ENCODE peak calls at places on chromosomes 13 and 19, in seven cellular contexts. One of them, this sample, is unnamed.

GRCh38 chr19:40571005-40571318 is 5.7 kb upstream of the SHKBP1 start:
- DNase-seq in RWPE2: no peak
- DNase-seq in fibroblast of villous mesenchyme: no peak
- DNase-seq in kidney epithelial cell: no peak
- DNase-seq in A549: no peak
- DNase-seq in GM23338: no peak
- DNase-seq in heart left ventricle: no peak
- DNase-seq in this sample: no peak

GRCh38 chr13:20525144-20525600 is 485 bp downstream of the CRYL1 start:
- DNase-seq in RWPE2: no peak
- DNase-seq in fibroblast of villous mesenchyme: peak
- DNase-seq in kidney epithelial cell: no peak
- DNase-seq in A549: no peak
- DNase-seq in GM23338: peak
- DNase-seq in heart left ventricle: peak
- DNase-seq in this sample: no peak

GRCh38 chr13:110509478-110509926 is 52.0 kb downstream of the RAB20 start:
- DNase-seq in RWPE2: no peak
- DNase-seq in fibroblast of villous mesenchyme: no peak
- DNase-seq in kidney epithelial cell: no peak
- DNase-seq in A549: no peak
- DNase-seq in GM23338: no peak
- DNase-seq in heart left ventricle: no peak
- DNase-seq in this sample: no peak

GRCh38 chr19:7986321-7987083 is 18.9 kb downstream of the ELAVL1 start:
- DNase-seq in RWPE2: no peak
- DNase-seq in fibroblast of villous mesenchyme: peak
- DNase-seq in kidney epithelial cell: peak
- DNase-seq in A549: no peak
- DNase-seq in GM23338: no peak
- DNase-seq in heart left ventricle: no peak
- DNase-seq in this sample: peak

GRCh38 chr13:112991611-112992010 is 22.6 kb downstream of the MCF2L start:
- DNase-seq in RWPE2: no peak
- DNase-seq in fibroblast of villous mesenchyme: no peak
- DNase-seq in kidney epithelial cell: no peak
- DNase-seq in A549: no peak
- DNase-seq in GM23338: no peak
- DNase-seq in heart left ventricle: no peak
- DNase-seq in this sample: no peak

GRCh38 chr13:110641055-110642015 is 26.0 kb downstream of the NAXD start:
- DNase-seq in RWPE2: no peak
- DNase-seq in fibroblast of villous mesenchyme: peak
- DNase-seq in kidney epithelial cell: no peak
- DNase-seq in A549: no peak
- DNase-seq in GM23338: no peak
- DNase-seq in heart left ventricle: peak
- DNase-seq in this sample: no peak

GRCh38 chr13:97544041-97544765 is 110.2 kb downstream of the RAP2A start:
- DNase-seq in RWPE2: no peak
- DNase-seq in fibroblast of villous mesenchyme: peak
- DNase-seq in kidney epithelial cell: no peak
- DNase-seq in A549: no peak
- DNase-seq in GM23338: no peak
- DNase-seq in heart left ventricle: no peak
- DNase-seq in this sample: peak

GRCh38 chr13:99796175-99796819 is 175.3 kb downstream of the ZIC5 start:
- DNase-seq in RWPE2: no peak
- DNase-seq in fibroblast of villous mesenchyme: peak
- DNase-seq in kidney epithelial cell: peak
- DNase-seq in A549: no peak
- DNase-seq in GM23338: peak
- DNase-seq in heart left ventricle: no peak
- DNase-seq in this sample: peak

GRCh38 chr19:18379803-18380747 is 5.9 kb upstream of the GDF15 start:
- DNase-seq in RWPE2: no peak
- DNase-seq in fibroblast of villous mesenchyme: peak
- DNase-seq in kidney epithelial cell: no peak
- DNase-seq in A549: peak
- DNase-seq in GM23338: peak
- DNase-seq in heart left ventricle: peak
- DNase-seq in this sample: peak

GRCh38 chr19:38361633-38362075 is 12.7 kb upstream of the PSMD8 start:
- DNase-seq in RWPE2: peak
- DNase-seq in fibroblast of villous mesenchyme: peak
- DNase-seq in kidney epithelial cell: peak
- DNase-seq in A549: peak
- DNase-seq in GM23338: peak
- DNase-seq in heart left ventricle: peak
- DNase-seq in this sample: peak

GRCh38 chr13:105070452-105070851 is 1465.0 kb downstream of the EFNB2 start:
- DNase-seq in RWPE2: no peak
- DNase-seq in fibroblast of villous mesenchyme: no peak
- DNase-seq in kidney epithelial cell: no peak
- DNase-seq in A549: no peak
- DNase-seq in GM23338: no peak
- DNase-seq in heart left ventricle: no peak
- DNase-seq in this sample: no peak

GRCh38 chr13:53189162-53189561 is 160.5 kb downstream of the OLFM4 start:
- DNase-seq in RWPE2: no peak
- DNase-seq in fibroblast of villous mesenchyme: no peak
- DNase-seq in kidney epithelial cell: no peak
- DNase-seq in A549: no peak
- DNase-seq in GM23338: peak
- DNase-seq in heart left ventricle: no peak
- DNase-seq in this sample: no peak

GRCh38 chr19:3471954-3472655 is 8.2 kb downstream of the SMIM24 start:
- DNase-seq in RWPE2: no peak
- DNase-seq in fibroblast of villous mesenchyme: peak
- DNase-seq in kidney epithelial cell: no peak
- DNase-seq in A549: no peak
- DNase-seq in GM23338: no peak
- DNase-seq in heart left ventricle: no peak
- DNase-seq in this sample: no peak

GRCh38 chr13:25137624-25137892 is 34.5 kb downstream of the AMER2 start:
- DNase-seq in RWPE2: no peak
- DNase-seq in fibroblast of villous mesenchyme: no peak
- DNase-seq in kidney epithelial cell: no peak
- DNase-seq in A549: no peak
- DNase-seq in GM23338: no peak
- DNase-seq in heart left ventricle: no peak
- DNase-seq in this sample: no peak

GRCh38 chr13:37889102-37889501 is 19.5 kb upstream of the TRPC4 start:
- DNase-seq in RWPE2: no peak
- DNase-seq in fibroblast of villous mesenchyme: peak
- DNase-seq in kidney epithelial cell: no peak
- DNase-seq in A549: no peak
- DNase-seq in GM23338: no peak
- DNase-seq in heart left ventricle: no peak
- DNase-seq in this sample: no peak

GRCh38 chr13:39712626-39713025 is 57.2 kb downstream of the COG6 start:
- DNase-seq in RWPE2: no peak
- DNase-seq in fibroblast of villous mesenchyme: no peak
- DNase-seq in kidney epithelial cell: no peak
- DNase-seq in A549: no peak
- DNase-seq in GM23338: no peak
- DNase-seq in heart left ventricle: no peak
- DNase-seq in this sample: no peak

GRCh38 chr19:39907213-39907612 is 27.2 kb downstream of the FCGBP start:
- DNase-seq in RWPE2: no peak
- DNase-seq in fibroblast of villous mesenchyme: no peak
- DNase-seq in kidney epithelial cell: no peak
- DNase-seq in A549: no peak
- DNase-seq in GM23338: no peak
- DNase-seq in heart left ventricle: no peak
- DNase-seq in this sample: no peak

GRCh38 chr13:110957181-110957884 is 42.5 kb upstream of the ANKRD10 start:
- DNase-seq in RWPE2: no peak
- DNase-seq in fibroblast of villous mesenchyme: no peak
- DNase-seq in kidney epithelial cell: no peak
- DNase-seq in A549: no peak
- DNase-seq in GM23338: peak
- DNase-seq in heart left ventricle: no peak
- DNase-seq in this sample: no peak

GRCh38 chr19:38815059-38816001 is 2.6 kb upstream of the LGALS4 start:
- DNase-seq in RWPE2: no peak
- DNase-seq in fibroblast of villous mesenchyme: no peak
- DNase-seq in kidney epithelial cell: no peak
- DNase-seq in A549: no peak
- DNase-seq in GM23338: peak
- DNase-seq in heart left ventricle: no peak
- DNase-seq in this sample: no peak

GRCh38 chr13:40230833-40231266 is 435.6 kb downstream of the FOXO1 start:
- DNase-seq in RWPE2: no peak
- DNase-seq in fibroblast of villous mesenchyme: peak
- DNase-seq in kidney epithelial cell: no peak
- DNase-seq in A549: no peak
- DNase-seq in GM23338: no peak
- DNase-seq in heart left ventricle: no peak
- DNase-seq in this sample: no peak

GRCh38 chr13:27620377-27621115 is at the start of gene LNX2:
- DNase-seq in RWPE2: peak
- DNase-seq in fibroblast of villous mesenchyme: peak
- DNase-seq in kidney epithelial cell: peak
- DNase-seq in A549: peak
- DNase-seq in GM23338: peak
- DNase-seq in heart left ventricle: peak
- DNase-seq in this sample: peak

DNA sequence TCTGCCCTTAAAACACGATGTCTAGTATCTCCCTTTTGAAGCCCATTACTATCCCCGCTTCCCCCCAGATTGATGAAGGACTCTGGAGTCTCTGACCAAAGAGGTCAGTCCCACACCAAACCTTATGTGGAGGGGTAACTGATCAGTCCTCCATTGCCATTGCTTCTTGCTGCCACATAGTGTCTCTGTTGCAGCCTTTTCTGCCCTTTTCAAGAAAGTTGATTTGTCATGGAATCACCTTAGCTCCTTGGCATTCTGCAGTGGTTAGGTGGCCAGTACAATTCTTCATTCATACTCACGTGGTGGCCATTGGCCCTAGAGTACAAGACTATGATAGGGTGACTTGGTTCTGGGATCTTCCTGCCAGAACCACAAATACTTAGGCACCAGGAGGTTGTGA is 8.4 kb upstream of the HTR2A start:
- DNase-seq in RWPE2: no peak
- DNase-seq in fibroblast of villous mesenchyme: peak
- DNase-seq in kidney epithelial cell: peak
- DNase-seq in A549: no peak
- DNase-seq in GM23338: peak
- DNase-seq in heart left ventricle: no peak
- DNase-seq in this sample: peak
- TF ChIP-seq CTCF in RWPE2: peak
- TF ChIP-seq CTCF in fibroblast of villous mesenchyme: peak
- TF ChIP-seq CTCF in kidney epithelial cell: peak
- TF ChIP-seq CTCF in A549: no peak
- TF ChIP-seq CTCF in GM23338: peak
- TF ChIP-seq CTCF in heart left ventricle: no peak
- TF ChIP-seq CTCF in this sample: peak

GRCh38 chr19:6533746-6534418 is 3.1 kb downstream of the TNFSF9 start:
- DNase-seq in RWPE2: no peak
- DNase-seq in fibroblast of villous mesenchyme: no peak
- DNase-seq in kidney epithelial cell: no peak
- DNase-seq in A549: no peak
- DNase-seq in GM23338: peak
- DNase-seq in heart left ventricle: no peak
- DNase-seq in this sample: no peak

GRCh38 chr19:6531163-6531955 is 533 bp downstream of the TNFSF9 start:
- DNase-seq in RWPE2: no peak
- DNase-seq in fibroblast of villous mesenchyme: no peak
- DNase-seq in kidney epithelial cell: no peak
- DNase-seq in A549: no peak
- DNase-seq in GM23338: no peak
- DNase-seq in heart left ventricle: peak
- DNase-seq in this sample: no peak

GRCh38 chr19:6532244-6532999 is 1.6 kb downstream of the TNFSF9 start:
- DNase-seq in RWPE2: no peak
- DNase-seq in fibroblast of villous mesenchyme: no peak
- DNase-seq in kidney epithelial cell: no peak
- DNase-seq in A549: no peak
- DNase-seq in GM23338: no peak
- DNase-seq in heart left ventricle: no peak
- DNase-seq in this sample: no peak

GRCh38 chr19:6531956-6532243 is 1.1 kb downstream of the TNFSF9 start:
- DNase-seq in RWPE2: no peak
- DNase-seq in fibroblast of villous mesenchyme: no peak
- DNase-seq in kidney epithelial cell: no peak
- DNase-seq in A549: no peak
- DNase-seq in GM23338: no peak
- DNase-seq in heart left ventricle: no peak
- DNase-seq in this sample: no peak

DNA sequence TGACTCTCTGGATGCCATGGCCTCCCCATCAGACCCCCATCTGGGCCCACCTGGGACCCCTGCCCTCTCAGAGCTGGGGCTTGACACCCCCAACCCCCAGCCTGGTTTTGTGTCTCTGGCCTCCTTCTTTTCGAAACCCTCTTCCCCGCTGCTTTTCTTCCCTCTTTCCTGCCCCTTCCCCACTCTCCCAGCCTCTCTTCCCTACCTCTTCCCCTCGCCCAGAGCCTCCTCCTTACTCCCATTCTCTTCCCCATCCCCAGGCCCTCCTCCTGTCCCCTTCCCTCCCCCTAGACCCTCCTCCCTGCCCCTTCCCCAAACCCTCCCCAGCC is 2.1 kb downstream of the TNFSF9 start:
- DNase-seq in RWPE2: no peak
- DNase-seq in fibroblast of villous mesenchyme: no peak
- DNase-seq in kidney epithelial cell: no peak
- DNase-seq in A549: no peak
- DNase-seq in GM23338: no peak
- DNase-seq in heart left ventricle: no peak
- DNase-seq in this sample: no peak
- H3K4me3 ChIP-seq in RWPE2: no peak
- H3K4me3 ChIP-seq in fibroblast of villous mesenchyme: no peak
- H3K4me3 ChIP-seq in kidney epithelial cell: peak
- H3K4me3 ChIP-seq in A549: peak
- H3K4me3 ChIP-seq in GM23338: peak
- H3K4me3 ChIP-seq in heart left ventricle: no peak
- H3K4me3 ChIP-seq in this sample: no peak

GRCh38 chr19:45848922-45849321 is 14.0 kb downstream of the SYMPK start:
- DNase-seq in RWPE2: no peak
- DNase-seq in fibroblast of villous mesenchyme: no peak
- DNase-seq in kidney epithelial cell: no peak
- DNase-seq in A549: peak
- DNase-seq in GM23338: peak
- DNase-seq in heart left ventricle: peak
- DNase-seq in this sample: no peak
- TF ChIP-seq CTCF in RWPE2: no peak
- TF ChIP-seq CTCF in fibroblast of villous mesenchyme: peak
- TF ChIP-seq CTCF in kidney epithelial cell: peak
- TF ChIP-seq CTCF in A549: no peak
- TF ChIP-seq CTCF in GM23338: peak
- TF ChIP-seq CTCF in heart left ventricle: no peak
- TF ChIP-seq CTCF in this sample: peak

DNA sequence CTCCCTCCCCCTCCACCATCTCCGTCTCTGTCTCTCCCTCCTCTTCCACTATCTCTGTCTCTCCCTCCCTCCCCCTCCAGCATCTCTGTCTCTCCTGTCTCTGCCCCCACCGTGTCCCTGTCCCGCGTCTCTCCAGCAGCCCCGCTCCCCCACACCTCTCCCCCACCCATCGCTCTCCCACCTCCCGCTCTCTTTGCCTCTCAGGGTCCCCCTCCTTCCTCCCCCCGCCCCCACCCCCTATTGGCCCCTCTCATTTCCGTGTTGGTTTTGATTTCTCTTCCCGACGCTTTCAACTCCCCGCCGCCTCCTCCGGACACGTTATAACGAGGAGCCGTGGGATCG is 13.4 kb downstream of the ERFL start:
- DNase-seq in RWPE2: no peak
- DNase-seq in fibroblast of villous mesenchyme: no peak
- DNase-seq in kidney epithelial cell: no peak
- DNase-seq in A549: no peak
- DNase-seq in GM23338: peak
- DNase-seq in heart left ventricle: no peak
- DNase-seq in this sample: no peak
- H3K4me3 ChIP-seq in RWPE2: no peak
- H3K4me3 ChIP-seq in fibroblast of villous mesenchyme: no peak
- H3K4me3 ChIP-seq in kidney epithelial cell: no peak
- H3K4me3 ChIP-seq in A549: peak
- H3K4me3 ChIP-seq in GM23338: peak
- H3K4me3 ChIP-seq in heart left ventricle: no peak
- H3K4me3 ChIP-seq in this sample: no peak

This sample was measured in AG10803.